ENCODE peak calls at places on chromosomes 13 and 19, in ten cellular contexts. B is MM.1S; J is retinal pigment epithelial cell; S is HFF-Myc; X is cardiac fibroblast; P is left ventricle myocardium inferior; I is BE2C; E is Peyer's patch; W is CD8-positive, alpha-beta T cell; K is HCT116. L is an unnamed sample.

GRCh38 chr19:290539-291521 is at the start of gene PLPP2:
- DNase-seq in B (peak), J (no peak), S (no peak), X (peak), P (no peak), I (no peak), E (no peak), W (no peak), K (no peak), L (peak)

GRCh38 chr13:51125495-51126226 is 14.6 kb upstream of the C13orf42 start:
- DNase-seq in B (peak), J (peak), S (no peak), X (peak), P (peak), I (peak), E (peak), W (peak), K (peak), L (peak)

GRCh38 chr13:44815507-44816074 is 173.7 kb downstream of the NUFIP1 start:
- DNase-seq in B (no peak), J (peak), S (peak), X (peak), P (no peak), I (no peak), E (no peak), W (no peak), K (peak), L (peak)

GRCh38 chr19:57075801-57076492 is 43.8 kb upstream of the USP29 start:
- DNase-seq in B (no peak), J (no peak), S (no peak), X (no peak), P (no peak), I (no peak), E (no peak), W (no peak), K (no peak), L (no peak)

GRCh38 chr19:32570081-32570785 is 10.8 kb upstream of the PDCD5 start:
- DNase-seq in B (peak), J (no peak), S (peak), X (peak), P (no peak), I (peak), E (peak), W (peak), K (peak), L (peak)

GRCh38 chr19:54430306-54431254 is 15.3 kb downstream of the TTYH1 start:
- DNase-seq in B (no peak), J (no peak), S (no peak), X (peak), P (peak), I (peak), E (peak), W (peak), K (peak), L (no peak)

GRCh38 chr13:20360041-20360491 is 127.9 kb upstream of the GJB6 start:
- DNase-seq in B (no peak), J (peak), S (no peak), X (peak), P (no peak), I (no peak), E (no peak), W (no peak), K (no peak), L (no peak)

GRCh38 chr13:52411629-52412028 is 5.7 kb upstream of the THSD1 start:
- DNase-seq in B (no peak), J (no peak), S (no peak), X (no peak), P (no peak), I (no peak), E (no peak), W (no peak), K (no peak), L (no peak)

GRCh38 chr13:99459101-99459500 is 42.2 kb upstream of the TM9SF2 start:
- DNase-seq in B (no peak), J (no peak), S (no peak), X (no peak), P (no peak), I (no peak), E (no peak), W (no peak), K (no peak), L (no peak)

GRCh38 chr19:56333506-56333905 is 18.9 kb upstream of the ZSCAN5A start:
- DNase-seq in B (peak), J (peak), S (peak), X (peak), P (no peak), I (peak), E (peak), W (no peak), K (peak), L (no peak)

GRCh38 chr19:49801966-49802661 is 11.0 kb downstream of the FUZ start:
- DNase-seq in B (no peak), J (peak), S (peak), X (peak), P (peak), I (peak), E (peak), W (no peak), K (no peak), L (no peak)

GRCh38 chr13:109778102-109778542 is 8.3 kb downstream of the IRS2 start:
- DNase-seq in B (peak), J (no peak), S (no peak), X (no peak), P (no peak), I (no peak), E (no peak), W (no peak), K (no peak), L (no peak)

GRCh38 chr19:38266981-38267597 is 2.7 kb downstream of the SPINT2 start:
- DNase-seq in B (no peak), J (peak), S (no peak), X (peak), P (no peak), I (no peak), E (no peak), W (no peak), K (peak), L (no peak)

GRCh38 chr13:37037231-37037630 is 22.3 kb downstream of the SUPT20H start:
- DNase-seq in B (no peak), J (no peak), S (no peak), X (no peak), P (no peak), I (no peak), E (no peak), W (no peak), K (no peak), L (no peak)

GRCh38 chr19:56348289-56348877 is 33.7 kb upstream of the ZSCAN5A start:
- DNase-seq in B (peak), J (no peak), S (no peak), X (peak), P (no peak), I (peak), E (no peak), W (no peak), K (peak), L (no peak)

GRCh38 chr13:51729853-51730553 is 74.0 kb downstream of the DHRS12 start:
- DNase-seq in B (no peak), J (no peak), S (peak), X (peak), P (no peak), I (no peak), E (no peak), W (no peak), K (no peak), L (no peak)

GRCh38 chr19:43596842-43597461 is 557 bp downstream of the ZNF576 start:
- DNase-seq in B (peak), J (no peak), S (no peak), X (no peak), P (no peak), I (no peak), E (no peak), W (no peak), K (no peak), L (no peak)

GRCh38 chr19:13918726-13919411 is 12.9 kb downstream of the CC2D1A start:
- DNase-seq in B (no peak), J (no peak), S (no peak), X (no peak), P (no peak), I (no peak), E (no peak), W (no peak), K (no peak), L (no peak)
- H3K4me3 ChIP-seq in B (no peak), J (no peak), S (no peak), X (no peak), P (no peak), I (no peak), E (no peak), W (no peak), K (no peak), L (no peak)

DNA sequence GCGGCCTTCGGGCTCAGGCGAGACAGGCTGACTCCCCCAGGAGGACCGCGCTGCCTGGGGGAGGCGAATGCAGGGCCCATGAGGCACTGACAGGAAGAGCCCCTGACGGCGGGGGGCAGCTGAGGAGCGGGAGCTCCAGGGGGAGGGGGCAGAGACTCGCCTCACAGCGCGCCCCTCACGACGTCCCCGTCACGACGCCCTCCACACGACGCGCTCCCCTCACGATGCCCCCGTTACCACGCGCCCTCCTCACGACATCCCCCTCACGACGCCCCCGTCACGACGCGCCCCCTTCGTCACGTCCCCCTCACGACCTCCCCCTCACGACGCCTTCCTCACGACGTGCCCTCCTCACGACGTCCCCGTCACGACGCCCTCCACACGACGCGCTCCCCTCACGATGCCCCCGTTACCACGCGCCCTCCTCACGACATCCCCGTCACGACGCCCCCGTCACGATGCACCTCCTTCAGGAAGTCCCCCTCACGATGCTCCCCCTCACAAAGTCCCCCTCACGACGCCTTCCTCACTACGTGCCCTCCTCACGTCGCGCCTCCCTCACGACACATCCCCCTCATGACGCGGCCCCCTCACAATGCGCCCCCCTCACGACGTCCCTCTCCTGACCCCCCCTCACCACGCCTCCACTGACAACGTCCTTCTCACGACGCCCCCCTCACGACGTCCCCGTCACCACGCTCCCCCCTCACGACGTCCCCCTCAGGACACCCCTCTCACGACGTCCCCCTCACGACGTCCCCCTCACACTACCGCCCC is 99.6 kb downstream of the ING1 start:
- DNase-seq in B (no peak), J (no peak), S (no peak), X (no peak), P (no peak), I (no peak), E (no peak), W (no peak), K (no peak), L (no peak)
- H3K4me3 ChIP-seq in B (no peak), J (peak), S (no peak), X (no peak), P (peak), I (no peak), E (peak), W (no peak), K (no peak), L (no peak)

GRCh38 chr19:33883869-33884519 is 87.3 kb downstream of the KCTD15 start:
- DNase-seq in B (no peak), J (no peak), S (no peak), X (peak), P (peak), I (peak), E (no peak), W (no peak), K (no peak), L (no peak)
- H3K4me3 ChIP-seq in B (no peak), J (no peak), S (no peak), X (no peak), P (peak), I (no peak), E (no peak), W (no peak), K (no peak), L (no peak)

GRCh38 chr19:15551183-15552004 is 43.1 kb downstream of the CYP4F22 start:
- DNase-seq in B (no peak), J (no peak), S (no peak), X (peak), P (no peak), I (peak), E (peak), W (peak), K (no peak), L (no peak)

GRCh38 chr19:15550847-15551182 is 42.5 kb downstream of the CYP4F22 start:
- DNase-seq in B (no peak), J (no peak), S (no peak), X (no peak), P (no peak), I (no peak), E (no peak), W (peak), K (no peak), L (no peak)

GRCh38 chr19:15557223-15557622 is 48.9 kb downstream of the CYP4F22 start:
- DNase-seq in B (no peak), J (no peak), S (no peak), X (no peak), P (no peak), I (no peak), E (no peak), W (no peak), K (no peak), L (no peak)

GRCh38 chr19:15556634-15557181 is 48.4 kb downstream of the CYP4F22 start:
- DNase-seq in B (no peak), J (no peak), S (no peak), X (no peak), P (no peak), I (no peak), E (no peak), W (no peak), K (no peak), L (no peak)

DNA sequence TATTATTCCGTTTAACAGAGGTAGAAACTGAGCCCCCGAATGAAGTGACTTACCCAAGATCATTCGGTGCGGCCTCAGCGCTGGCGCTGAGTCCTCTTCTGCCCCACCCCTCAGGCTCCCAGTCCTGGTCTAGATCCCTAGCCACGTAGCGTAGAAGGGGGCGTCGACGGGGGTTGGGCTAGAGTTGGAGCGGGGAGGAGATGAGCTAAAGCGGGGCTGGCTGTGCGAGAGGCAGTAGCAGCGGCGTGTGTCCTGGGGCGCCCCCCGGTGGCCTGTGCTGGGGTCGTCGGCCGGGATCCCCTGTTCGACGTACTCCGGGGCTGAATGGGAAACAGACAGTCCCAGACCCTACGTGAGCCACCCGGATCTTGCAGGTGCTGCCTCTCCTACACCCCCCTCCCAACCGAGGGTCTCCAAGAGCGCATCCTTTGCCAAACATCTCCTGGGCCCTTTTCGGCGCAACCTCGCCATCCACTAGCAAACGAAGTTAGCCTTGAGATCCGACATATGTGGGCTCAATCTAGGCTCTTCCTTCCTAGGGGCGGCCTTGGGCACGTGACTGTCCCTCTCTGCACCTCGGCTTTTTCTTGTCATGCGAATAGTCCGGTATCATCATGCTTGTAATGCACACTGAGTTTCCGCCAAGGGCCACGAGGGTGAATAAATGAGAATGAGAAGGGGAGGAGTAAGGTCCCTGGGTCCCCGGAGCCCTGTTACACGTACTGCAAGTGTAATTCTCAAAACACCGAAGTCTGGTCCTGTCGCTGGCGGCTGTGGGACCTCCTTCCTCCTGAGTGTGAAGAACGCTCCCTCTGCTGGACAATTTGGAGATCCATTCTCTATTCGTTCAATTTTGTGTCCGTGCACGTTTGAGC is 47.7 kb downstream of the CYP4F22 start:
- DNase-seq in B (peak), J (peak), S (peak), X (peak), P (peak), I (peak), E (peak), W (peak), K (peak), L (peak)
- H3K4me3 ChIP-seq in B (peak), J (peak), S (no peak), X (peak), P (peak), I (peak), E (peak), W (peak), K (peak), L (peak)

L was measured in iPS DF 6.9.